ENCODE peak calls at places on chromosome 11, in ten cellular contexts. One of them, this sample, is unnamed.

GRCh38 chr11:26297179-26297970 is 34.6 kb upstream of the ANO3 start:
- DNase-seq in Peyer's patch: no peak
- DNase-seq in lower leg skin: peak; percentile 22
- DNase-seq in A549: peak; percentile 77
- DNase-seq in body of pancreas: no peak
- DNase-seq in uterus: no peak
- DNase-seq in HCT116: peak; percentile 2
- DNase-seq in endothelial cell of umbilical vein: peak; percentile 52
- DNase-seq in right lobe of liver: no peak
- DNase-seq in heart left ventricle: no peak
- DNase-seq in this sample: peak; percentile 53

GRCh38 chr11:3202759-3203158 is 15.9 kb downstream of the MRGPRG start:
- DNase-seq in right lobe of liver: peak; percentile 48
- DNase-seq in Peyer's patch: no peak
- DNase-seq in uterus: no peak
- DNase-seq in endothelial cell of umbilical vein: no peak
- DNase-seq in A549: no peak
- DNase-seq in heart left ventricle: no peak
- DNase-seq in body of pancreas: peak; percentile 1
- DNase-seq in lower leg skin: no peak
- DNase-seq in HCT116: no peak
- DNase-seq in this sample: no peak

GRCh38 chr11:44003736-44004451 is 43.9 kb upstream of the ACCSL start:
- DNase-seq in Peyer's patch: peak; percentile 21
- DNase-seq in A549: no peak
- DNase-seq in lower leg skin: no peak
- DNase-seq in body of pancreas: no peak
- DNase-seq in right lobe of liver: no peak
- DNase-seq in HCT116: no peak
- DNase-seq in endothelial cell of umbilical vein: no peak
- DNase-seq in heart left ventricle: no peak
- DNase-seq in uterus: peak; percentile 9
- DNase-seq in this sample: no peak

GRCh38 chr11:102197759-102198158 is 87.5 kb downstream of the YAP1 start:
- DNase-seq in endothelial cell of umbilical vein: no peak
- DNase-seq in uterus: no peak
- DNase-seq in heart left ventricle: no peak
- DNase-seq in A549: no peak
- DNase-seq in Peyer's patch: no peak
- DNase-seq in right lobe of liver: no peak
- DNase-seq in body of pancreas: no peak
- DNase-seq in HCT116: no peak
- DNase-seq in lower leg skin: no peak
- DNase-seq in this sample: no peak

GRCh38 chr11:71998649-71999310 is at the start of gene IL18BP:
- DNase-seq in endothelial cell of umbilical vein: no peak
- DNase-seq in body of pancreas: no peak
- DNase-seq in uterus: no peak
- DNase-seq in A549: no peak
- DNase-seq in Peyer's patch: peak; percentile 79
- DNase-seq in lower leg skin: no peak
- DNase-seq in right lobe of liver: no peak
- DNase-seq in heart left ventricle: no peak
- DNase-seq in HCT116: no peak
- DNase-seq in this sample: no peak

GRCh38 chr11:124085583-124085982 is 29.7 kb upstream of the VWA5A start:
- DNase-seq in body of pancreas: no peak
- DNase-seq in lower leg skin: no peak
- DNase-seq in A549: no peak
- DNase-seq in heart left ventricle: no peak
- DNase-seq in endothelial cell of umbilical vein: no peak
- DNase-seq in uterus: no peak
- DNase-seq in right lobe of liver: no peak
- DNase-seq in Peyer's patch: no peak
- DNase-seq in HCT116: no peak
- DNase-seq in this sample: no peak

GRCh38 chr11:13145461-13145860 is 132.1 kb upstream of the BMAL1 start:
- DNase-seq in Peyer's patch: no peak
- DNase-seq in heart left ventricle: no peak
- DNase-seq in HCT116: no peak
- DNase-seq in A549: no peak
- DNase-seq in uterus: no peak
- DNase-seq in right lobe of liver: no peak
- DNase-seq in endothelial cell of umbilical vein: no peak
- DNase-seq in body of pancreas: no peak
- DNase-seq in lower leg skin: no peak
- DNase-seq in this sample: no peak

GRCh38 chr11:87173185-87174039 is 135.7 kb downstream of the TMEM135 start:
- DNase-seq in endothelial cell of umbilical vein: peak; percentile 94
- DNase-seq in A549: peak; percentile 68
- DNase-seq in uterus: no peak
- DNase-seq in heart left ventricle: no peak
- DNase-seq in lower leg skin: no peak
- DNase-seq in HCT116: peak; percentile 56
- DNase-seq in Peyer's patch: no peak
- DNase-seq in body of pancreas: no peak
- DNase-seq in right lobe of liver: no peak
- DNase-seq in this sample: no peak

GRCh38 chr11:45082744-45083543 is 63.5 kb upstream of the PRDM11 start:
- DNase-seq in right lobe of liver: no peak
- DNase-seq in Peyer's patch: peak; percentile 69
- DNase-seq in endothelial cell of umbilical vein: no peak
- DNase-seq in uterus: no peak
- DNase-seq in HCT116: no peak
- DNase-seq in heart left ventricle: no peak
- DNase-seq in lower leg skin: no peak
- DNase-seq in body of pancreas: no peak
- DNase-seq in A549: no peak
- DNase-seq in this sample: no peak

GRCh38 chr11:38594881-38595280 is 1996.8 kb upstream of the RAG2 start:
- DNase-seq in body of pancreas: no peak
- DNase-seq in Peyer's patch: no peak
- DNase-seq in right lobe of liver: no peak
- DNase-seq in lower leg skin: no peak
- DNase-seq in A549: no peak
- DNase-seq in heart left ventricle: no peak
- DNase-seq in endothelial cell of umbilical vein: no peak
- DNase-seq in HCT116: no peak
- DNase-seq in uterus: no peak
- DNase-seq in this sample: peak; percentile 47
- TF ChIP-seq POLR2A in body of pancreas: no peak
- TF ChIP-seq POLR2A in Peyer's patch: no peak
- TF ChIP-seq POLR2A in right lobe of liver: no peak
- TF ChIP-seq POLR2A in lower leg skin: no peak
- TF ChIP-seq POLR2A in A549: no peak
- TF ChIP-seq POLR2A in heart left ventricle: no peak
- TF ChIP-seq POLR2A in endothelial cell of umbilical vein: no peak
- TF ChIP-seq POLR2A in HCT116: no peak
- TF ChIP-seq POLR2A in uterus: no peak
- TF ChIP-seq POLR2A in this sample: no peak

GRCh38 chr11:838441-839279 is 3.7 kb downstream of the POLR2L start:
- DNase-seq in Peyer's patch: no peak
- DNase-seq in body of pancreas: peak; percentile 72
- DNase-seq in right lobe of liver: no peak
- DNase-seq in uterus: no peak
- DNase-seq in A549: peak; percentile 86
- DNase-seq in endothelial cell of umbilical vein: peak; percentile 34
- DNase-seq in heart left ventricle: no peak
- DNase-seq in HCT116: no peak
- DNase-seq in lower leg skin: no peak
- DNase-seq in this sample: peak; percentile 39

GRCh38 chr11:839280-839623 is 3.1 kb downstream of the POLR2L start:
- DNase-seq in Peyer's patch: no peak
- DNase-seq in heart left ventricle: no peak
- DNase-seq in HCT116: no peak
- DNase-seq in uterus: no peak
- DNase-seq in body of pancreas: no peak
- DNase-seq in lower leg skin: no peak
- DNase-seq in A549: no peak
- DNase-seq in right lobe of liver: no peak
- DNase-seq in endothelial cell of umbilical vein: no peak
- DNase-seq in this sample: no peak

GRCh38 chr11:837189-837989 is 4.6 kb downstream of the CD151 start:
- DNase-seq in body of pancreas: no peak
- DNase-seq in Peyer's patch: no peak
- DNase-seq in lower leg skin: no peak
- DNase-seq in heart left ventricle: no peak
- DNase-seq in HCT116: no peak
- DNase-seq in uterus: no peak
- DNase-seq in right lobe of liver: no peak
- DNase-seq in A549: no peak
- DNase-seq in endothelial cell of umbilical vein: no peak
- DNase-seq in this sample: no peak

GRCh38 chr11:836700-837099 is 3.9 kb downstream of the CD151 start:
- DNase-seq in A549: no peak
- DNase-seq in body of pancreas: no peak
- DNase-seq in lower leg skin: no peak
- DNase-seq in endothelial cell of umbilical vein: no peak
- DNase-seq in uterus: no peak
- DNase-seq in heart left ventricle: no peak
- DNase-seq in right lobe of liver: no peak
- DNase-seq in Peyer's patch: no peak
- DNase-seq in HCT116: no peak
- DNase-seq in this sample: no peak

DNA sequence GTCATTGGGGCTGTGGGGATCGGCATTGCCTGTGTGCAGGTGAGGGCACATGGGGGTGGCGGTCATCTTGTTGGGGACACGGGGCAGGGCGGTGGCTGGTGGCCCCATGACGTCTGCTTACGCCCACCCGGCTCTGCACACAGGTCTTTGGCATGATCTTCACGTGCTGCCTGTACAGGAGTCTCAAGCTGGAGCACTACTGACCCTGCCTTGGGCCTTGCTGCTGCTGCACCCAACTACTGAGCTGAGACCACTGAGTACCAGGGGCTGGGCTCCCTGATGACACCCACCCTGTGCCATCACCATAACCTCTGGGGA is 4.4 kb downstream of the POLR2L start:
- DNase-seq in lower leg skin: no peak
- DNase-seq in A549: no peak
- DNase-seq in right lobe of liver: no peak
- DNase-seq in uterus: no peak
- DNase-seq in body of pancreas: no peak
- DNase-seq in endothelial cell of umbilical vein: no peak
- DNase-seq in HCT116: no peak
- DNase-seq in Peyer's patch: no peak
- DNase-seq in heart left ventricle: no peak
- DNase-seq in this sample: no peak
- TF ChIP-seq POLR2A in lower leg skin: no peak
- TF ChIP-seq POLR2A in A549: no peak
- TF ChIP-seq POLR2A in right lobe of liver: no peak
- TF ChIP-seq POLR2A in uterus: no peak
- TF ChIP-seq POLR2A in body of pancreas: no peak
- TF ChIP-seq POLR2A in endothelial cell of umbilical vein: no peak
- TF ChIP-seq POLR2A in HCT116: no peak
- TF ChIP-seq POLR2A in Peyer's patch: no peak
- TF ChIP-seq POLR2A in heart left ventricle: no peak
- TF ChIP-seq POLR2A in this sample: peak; percentile 1

GRCh38 chr11:88335284-88335683 is 2.3 kb downstream of the CTSC start:
- DNase-seq in lower leg skin: no peak
- DNase-seq in Peyer's patch: no peak
- DNase-seq in body of pancreas: no peak
- DNase-seq in uterus: no peak
- DNase-seq in heart left ventricle: no peak
- DNase-seq in HCT116: no peak
- DNase-seq in A549: no peak
- DNase-seq in right lobe of liver: no peak
- DNase-seq in endothelial cell of umbilical vein: no peak
- DNase-seq in this sample: no peak
- TF ChIP-seq POLR2A in lower leg skin: no peak
- TF ChIP-seq POLR2A in Peyer's patch: no peak
- TF ChIP-seq POLR2A in body of pancreas: no peak
- TF ChIP-seq POLR2A in uterus: no peak
- TF ChIP-seq POLR2A in heart left ventricle: no peak
- TF ChIP-seq POLR2A in HCT116: no peak
- TF ChIP-seq POLR2A in A549: no peak
- TF ChIP-seq POLR2A in right lobe of liver: no peak
- TF ChIP-seq POLR2A in endothelial cell of umbilical vein: no peak
- TF ChIP-seq POLR2A in this sample: no peak

GRCh38 chr11:119638851-119639250 is 90.1 kb downstream of the NECTIN1 start:
- DNase-seq in endothelial cell of umbilical vein: no peak
- DNase-seq in HCT116: no peak
- DNase-seq in uterus: no peak
- DNase-seq in body of pancreas: no peak
- DNase-seq in Peyer's patch: no peak
- DNase-seq in right lobe of liver: no peak
- DNase-seq in A549: no peak
- DNase-seq in heart left ventricle: no peak
- DNase-seq in lower leg skin: no peak
- DNase-seq in this sample: no peak
- TF ChIP-seq POLR2A in endothelial cell of umbilical vein: no peak
- TF ChIP-seq POLR2A in HCT116: no peak
- TF ChIP-seq POLR2A in uterus: no peak
- TF ChIP-seq POLR2A in body of pancreas: no peak
- TF ChIP-seq POLR2A in Peyer's patch: no peak
- TF ChIP-seq POLR2A in right lobe of liver: no peak
- TF ChIP-seq POLR2A in A549: no peak
- TF ChIP-seq POLR2A in heart left ventricle: no peak
- TF ChIP-seq POLR2A in lower leg skin: no peak
- TF ChIP-seq POLR2A in this sample: no peak

DNA sequence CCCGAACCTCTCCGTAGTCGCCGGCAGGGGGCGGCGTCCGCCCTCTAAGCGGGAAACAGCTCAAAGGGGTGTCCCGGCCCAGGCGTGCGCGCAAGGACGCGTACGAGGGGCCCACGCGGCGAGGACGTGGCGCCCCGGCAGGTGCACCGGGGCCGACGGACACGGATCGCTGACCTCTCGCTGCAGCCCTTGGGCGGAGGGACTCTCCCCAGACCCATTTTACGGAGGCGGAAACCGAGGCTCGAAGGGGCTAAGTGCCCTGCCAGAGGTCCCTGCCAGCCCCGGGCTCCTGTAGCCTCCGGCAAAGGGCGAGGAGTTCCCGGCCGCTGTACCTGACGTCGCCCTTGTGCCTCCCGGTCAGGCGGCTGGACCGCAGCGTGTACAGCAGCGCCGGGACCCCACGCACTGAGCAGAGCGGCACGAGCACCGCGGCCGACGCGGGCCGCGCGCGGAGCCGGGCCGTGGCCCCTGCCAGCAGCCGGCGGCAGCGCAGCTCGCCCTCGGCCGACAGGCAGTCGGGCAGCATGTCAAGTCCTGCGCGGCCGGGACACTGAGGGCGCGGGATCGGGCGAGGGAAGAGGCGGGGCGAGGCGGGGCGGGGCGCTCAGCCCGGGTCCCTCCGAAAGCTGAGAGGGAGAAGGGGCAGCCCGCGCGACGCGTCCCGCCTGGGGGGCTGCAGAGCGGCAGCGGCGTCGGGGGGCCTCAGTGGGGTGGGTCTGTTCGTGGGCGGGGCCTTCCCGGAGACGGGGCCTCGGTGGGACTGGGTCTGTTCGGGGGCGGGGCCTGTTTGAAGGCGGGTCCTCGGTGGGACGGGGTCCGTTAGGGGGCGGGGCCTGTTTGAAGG is at the start of gene NUDT8:
- DNase-seq in Peyer's patch: peak; percentile 96
- DNase-seq in lower leg skin: peak; percentile 75
- DNase-seq in right lobe of liver: peak; percentile 92
- DNase-seq in A549: peak; percentile 88
- DNase-seq in HCT116: peak; percentile 63
- DNase-seq in uterus: peak; percentile 79
- DNase-seq in body of pancreas: peak; percentile 86
- DNase-seq in endothelial cell of umbilical vein: peak; percentile 73
- DNase-seq in heart left ventricle: peak; percentile 89
- DNase-seq in this sample: peak; percentile 91
- TF ChIP-seq POLR2A in Peyer's patch: peak; percentile 47
- TF ChIP-seq POLR2A in lower leg skin: no peak
- TF ChIP-seq POLR2A in right lobe of liver: peak; percentile 89
- TF ChIP-seq POLR2A in A549: peak; percentile 27
- TF ChIP-seq POLR2A in HCT116: peak; percentile 81
- TF ChIP-seq POLR2A in uterus: peak; percentile 62
- TF ChIP-seq POLR2A in body of pancreas: no peak
- TF ChIP-seq POLR2A in endothelial cell of umbilical vein: no peak
- TF ChIP-seq POLR2A in heart left ventricle: no peak
- TF ChIP-seq POLR2A in this sample: peak; percentile 51